ENCODE peak calls at places on chromosomes 1 and 21, in four cellular contexts. S is GM12878, H is K562, U is HepG2. L is an unnamed sample.

GRCh38 chr1:201570886-201571624 is 32.1 kb downstream of the NAV1 start:
- DNase-seq in S (no peak), H (no peak), U (no peak), L (no peak)

GRCh38 chr1:230067871-230068814 is 1.1 kb downstream of the GALNT2 start:
- DNase-seq in S (no peak), H (peak; percentile 47), U (no peak), L (peak; percentile 53)

GRCh38 chr1:201216395-201217085 is 25.9 kb downstream of the IGFN1 start:
- DNase-seq in S (no peak), H (no peak), U (no peak), L (no peak)

GRCh38 chr1:23210351-23210785 is 6.9 kb downstream of the HTR1D start:
- DNase-seq in S (no peak), H (no peak), U (no peak), L (no peak)

GRCh38 chr1:89390707-89391106 is 26.8 kb downstream of the GBP6 start:
- DNase-seq in S (no peak), H (no peak), U (no peak), L (no peak)

GRCh38 chr21:25456672-25457071 is 150.6 kb downstream of the MRPL39 start:
- DNase-seq in S (peak; percentile 77), H (no peak), U (no peak), L (no peak)

GRCh38 chr1:32897082-32898049 is 3.8 kb downstream of the TMEM54 start:
- DNase-seq in S (no peak), H (no peak), U (no peak), L (no peak)

GRCh38 chr1:25148673-25149300 is 83.5 kb downstream of the SYF2 start:
- DNase-seq in S (no peak), H (no peak), U (peak; percentile 27), L (no peak)

GRCh38 chr1:54857741-54858665 is 29.0 kb downstream of the DHCR24 start:
- DNase-seq in S (no peak), H (no peak), U (no peak), L (no peak)

GRCh38 chr1:93904228-93904627 is 5.0 kb downstream of the GCLM start:
- DNase-seq in S (no peak), H (no peak), U (no peak), L (no peak)

GRCh38 chr1:230866171-230866811 is 2.0 kb downstream of the C1orf198 start:
- DNase-seq in S (no peak), H (no peak), U (no peak), L (no peak)

GRCh38 chr21:39444406-39445145 is 1.0 kb downstream of the LCA5L start:
- DNase-seq in S (no peak), H (peak; percentile 38), U (no peak), L (no peak)

GRCh38 chr1:201999625-202000238 is 10.7 kb upstream of the ELF3 start:
- DNase-seq in S (no peak), H (peak; percentile 76), U (peak; percentile 64), L (peak; percentile 84)

GRCh38 chr1:15559189-15559815 is 25.5 kb downstream of the AGMAT start:
- DNase-seq in S (no peak), H (no peak), U (no peak), L (no peak)

GRCh38 chr21:42561742-42562141 is 48.1 kb downstream of the SLC37A1 start:
- DNase-seq in S (peak; percentile 62), H (peak; percentile 71), U (peak; percentile 13), L (no peak)

GRCh38 chr1:206962269-206962668 is 8.0 kb downstream of the FCAMR start:
- DNase-seq in S (no peak), H (no peak), U (no peak), L (no peak)

GRCh38 chr1:16072095-16072494 is 1.4 kb downstream of the FAM131C start:
- DNase-seq in S (no peak), H (no peak), U (no peak), L (no peak)

GRCh38 chr1:46652321-46653100 is 15.7 kb downstream of the ATPAF1 start:
- DNase-seq in S (no peak), H (no peak), U (no peak), L (no peak)

GRCh38 chr21:14550200-14550599 is 4.1 kb upstream of the SAMSN1 start:
- DNase-seq in S (no peak), H (no peak), U (no peak), L (no peak)

DNA sequence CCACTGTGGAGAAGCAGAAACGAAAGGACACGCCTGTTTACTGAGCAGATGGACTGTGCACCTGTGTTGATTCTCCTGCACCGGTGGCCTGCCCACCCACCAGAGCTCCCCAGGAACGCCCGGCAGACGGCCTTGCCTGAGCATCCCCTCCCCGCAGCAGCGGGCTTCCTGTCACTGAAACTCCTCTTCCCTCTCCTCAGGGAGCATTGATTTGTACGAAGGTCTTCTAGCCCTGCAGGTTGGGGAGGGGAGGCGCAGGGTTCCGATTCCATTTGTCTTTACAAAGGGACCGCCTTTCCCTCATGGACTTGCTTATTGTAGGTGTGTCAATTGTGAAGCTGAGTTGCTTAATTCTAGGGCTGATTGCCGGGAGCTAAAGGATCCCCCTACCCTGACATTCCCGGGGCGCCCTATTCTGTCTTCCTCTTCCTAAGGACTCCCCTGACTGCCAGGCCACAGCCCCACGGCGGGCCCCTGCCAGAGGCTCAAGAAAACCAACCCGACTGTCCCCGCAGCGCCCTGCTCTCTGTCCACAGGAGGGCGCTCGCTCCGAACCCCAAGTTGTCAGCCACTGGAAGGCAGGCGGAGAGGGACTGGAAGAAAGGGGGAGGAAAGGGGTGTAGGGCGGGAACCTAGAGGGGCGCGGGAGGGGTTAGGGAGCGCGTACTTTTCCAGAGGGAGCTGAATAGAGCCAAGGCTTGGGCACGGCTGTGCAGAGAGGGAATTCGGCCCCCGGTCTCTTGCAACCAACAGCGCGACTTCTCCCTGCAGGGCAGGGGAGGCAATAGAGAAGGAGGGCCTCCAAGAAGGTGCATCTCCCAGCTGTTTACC is 2.8 kb downstream of the S100A6 start:
- DNase-seq in S (no peak), H (peak; percentile 87), U (peak; percentile 72), L (peak; percentile 72)
- TF ChIP-seq TARDBP in S (no peak), H (no peak), U (no peak), L (no peak)

GRCh38 chr1:98402860-98403259 is 258.7 kb upstream of the SNX7 start:
- DNase-seq in S (no peak), H (no peak), U (no peak), L (no peak)

GRCh38 chr1:98406346-98407088 is 255.0 kb upstream of the SNX7 start:
- DNase-seq in S (no peak), H (no peak), U (no peak), L (no peak)

GRCh38 chr1:98410082-98410481 is 251.4 kb upstream of the SNX7 start:
- DNase-seq in S (no peak), H (no peak), U (no peak), L (no peak)

GRCh38 chr1:98403981-98404380 is 257.5 kb upstream of the SNX7 start:
- DNase-seq in S (no peak), H (no peak), U (no peak), L (no peak)

DNA sequence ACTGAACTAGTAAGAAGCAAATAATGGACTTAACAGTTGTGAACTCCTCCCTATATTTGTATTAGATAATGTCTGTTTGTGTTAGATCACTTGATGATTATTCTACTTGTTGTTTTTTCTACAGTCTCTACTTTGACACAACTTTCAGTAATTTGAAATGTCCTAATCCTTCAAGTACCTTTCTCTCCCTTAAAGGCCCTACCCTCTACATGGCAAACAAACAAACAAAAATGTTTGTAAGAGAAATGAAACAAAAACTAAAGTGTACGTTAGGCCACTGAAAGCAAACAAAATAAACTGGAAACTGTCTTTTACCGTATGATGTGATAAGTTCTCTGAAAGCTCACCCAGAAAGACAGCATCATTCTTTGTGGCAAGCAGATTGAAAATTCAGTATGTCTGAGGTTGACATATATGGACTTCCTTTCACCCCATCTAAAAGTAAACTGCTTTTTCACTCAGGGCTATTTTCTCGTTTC is 255.9 kb upstream of the SNX7 start:
- DNase-seq in S (peak; percentile 21), H (no peak), U (no peak), L (no peak)
- TF ChIP-seq BHLHE40 in S (no peak), H (no peak), U (no peak), L (no peak)

DNA sequence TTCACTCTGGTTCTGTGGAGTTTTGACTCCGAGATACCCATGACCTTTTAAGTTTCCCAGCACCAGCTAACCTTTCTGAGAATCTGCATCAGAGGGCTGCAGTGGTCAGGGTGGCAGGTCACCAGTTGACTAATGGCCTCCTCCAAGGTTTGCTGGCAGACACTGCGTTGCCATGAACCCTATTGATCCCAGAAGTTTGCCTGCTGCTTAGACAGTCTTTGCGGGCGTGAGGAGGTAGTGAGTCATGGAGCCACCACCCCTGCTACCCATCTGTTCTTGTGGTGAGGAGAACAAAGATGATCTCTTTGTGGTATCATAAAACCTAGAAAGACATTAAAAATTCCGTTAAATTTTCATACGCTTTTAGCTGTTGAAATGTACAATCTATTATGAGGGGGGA is 180.4 kb downstream of the FGGY start:
- DNase-seq in S (no peak), H (no peak), U (no peak), L (no peak)
- TF ChIP-seq TARDBP in S (no peak), H (no peak), U (no peak), L (no peak)

GRCh38 chr1:234433563-234434285 is 45.3 kb downstream of the TARBP1 start:
- DNase-seq in S (peak; percentile 26), H (peak; percentile 50), U (no peak), L (no peak)
- TF ChIP-seq BHLHE40 in S (no peak), H (no peak), U (no peak), L (no peak)

GRCh38 chr1:180269848-180270766 is 40.0 kb downstream of the LHX4 start:
- DNase-seq in S (no peak), H (no peak), U (peak; percentile 69), L (no peak)
- TF ChIP-seq TARDBP in S (no peak), H (no peak), U (no peak), L (no peak)

DNA sequence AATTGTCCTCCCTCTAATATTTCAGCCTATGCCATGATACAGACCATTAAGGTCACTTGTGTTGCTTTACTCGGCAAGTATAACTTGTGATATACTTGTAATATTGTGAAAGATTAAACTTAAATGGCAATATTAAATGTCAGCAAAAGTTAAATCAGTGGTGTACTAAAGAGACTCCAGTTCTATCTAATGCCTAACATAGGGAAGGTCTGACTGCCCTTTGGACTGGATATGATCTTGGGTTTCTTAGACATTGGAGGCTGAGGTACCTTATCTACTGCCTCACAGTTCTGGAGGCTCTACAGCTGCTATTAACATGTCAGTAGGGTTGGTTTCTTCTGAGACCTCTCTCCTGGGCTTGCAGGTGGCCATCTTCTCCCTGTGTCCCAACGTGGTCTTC is 89.9 kb downstream of the MT1HL1 start:
- DNase-seq in S (no peak), H (peak; percentile 31), U (no peak), L (no peak)
- TF ChIP-seq BHLHE40 in S (no peak), H (no peak), U (no peak), L (no peak)

GRCh38 chr21:45280178-45280821 is 7.4 kb downstream of the POFUT2 start:
- DNase-seq in S (no peak), H (no peak), U (no peak), L (no peak)
- TF ChIP-seq TARDBP in S (no peak), H (no peak), U (no peak), L (no peak)

GRCh38 chr1:158793604-158794003 is 12.6 kb upstream of the OR6N2 start:
- DNase-seq in S (no peak), H (peak; percentile 21), U (no peak), L (no peak)
- TF ChIP-seq BHLHE40 in S (no peak), H (no peak), U (no peak), L (no peak)

L was measured in HEK293T.